ENCODE peak calls at places on chromosomes 16 and 17, in four cellular contexts. Q, C, F and I are unnamed samples.

GRCh38 chr16:84308120-84308519 is 13.4 kb downstream of the WFDC1 start:
- DNase-seq in Q (no peak), C (peak; percentile 26), F (peak; percentile 78), I (no peak)

GRCh38 chr16:15835136-15835878 is 21.5 kb downstream of the MYH11 start:
- DNase-seq in Q (no peak), C (no peak), F (no peak), I (no peak)

GRCh38 chr16:49850558-49851467 is 5.1 kb downstream of the ZNF423 start:
- DNase-seq in Q (no peak), C (no peak), F (no peak), I (no peak)

GRCh38 chr17:80028030-80028429 is 7.6 kb downstream of the TBC1D16 start:
- DNase-seq in Q (no peak), C (no peak), F (no peak), I (no peak)

GRCh38 chr17:77728871-77729270 is 229.6 kb upstream of the TNRC6C start:
- DNase-seq in Q (no peak), C (no peak), F (no peak), I (no peak)

GRCh38 chr17:29590979-29591736 is 1.7 kb upstream of the GIT1 start:
- DNase-seq in Q (no peak), C (peak; percentile 72), F (peak; percentile 54), I (no peak)

GRCh38 chr16:87918314-87918713 is 18.0 kb downstream of the CA5A start:
- DNase-seq in Q (no peak), C (peak; percentile 77), F (no peak), I (no peak)

GRCh38 chr17:16313159-16314090 is 39.8 kb downstream of the CENPV start:
- DNase-seq in Q (no peak), C (no peak), F (no peak), I (no peak)

GRCh38 chr17:6393368-6393952 is 41.5 kb downstream of the AIPL1 start:
- DNase-seq in Q (no peak), C (no peak), F (no peak), I (no peak)

GRCh38 chr17:66393038-66393437 is 90.6 kb downstream of the PRKCA start:
- DNase-seq in Q (no peak), C (no peak), F (no peak), I (no peak)

GRCh38 chr17:19876524-19877161 is 8.9 kb upstream of the ULK2 start:
- DNase-seq in Q (no peak), C (no peak), F (no peak), I (peak; percentile 8)

GRCh38 chr17:77148109-77148958 is 7.6 kb downstream of the SEC14L1 start:
- DNase-seq in Q (no peak), C (no peak), F (no peak), I (no peak)

GRCh38 chr16:21599994-21600773 is 807 bp downstream of the METTL9 start:
- DNase-seq in Q (no peak), C (peak; percentile 51), F (no peak), I (no peak)

GRCh38 chr17:80633994-80634566 is 89.4 kb downstream of the RPTOR start:
- DNase-seq in Q (no peak), C (no peak), F (no peak), I (no peak)